ENCODE peak calls at places on chromosomes 4 and X, in eight cellular contexts. I, K, D, U, W, L, Q and H are unnamed samples. For H3K4me1, the result is how much of the 10 kb centered on the place peaks cover.

GRCh38 chr4:175614880-175615279 is 197.2 kb downstream of the GPM6A start:
- DNase-seq in I (no peak), K (no peak), D (no peak), U (no peak), W (no peak), L (peak), Q (no peak), H (no peak)

GRCh38 chrX:43003939-43004338 is 226.0 kb upstream of the PPP1R2C start:
- DNase-seq in I (no peak), K (no peak), D (no peak), U (no peak), W (no peak), L (no peak), Q (no peak), H (no peak)

GRCh38 chr4:100796333-100796732 is 278.5 kb upstream of the EMCN start:
- DNase-seq in I (no peak), K (no peak), D (no peak), U (no peak), W (no peak), L (no peak), Q (no peak), H (no peak)

GRCh38 chrX:132948648-132949260 is 9.7 kb downstream of the HS6ST2 start:
- DNase-seq in I (no peak), K (no peak), D (no peak), U (no peak), W (no peak), L (no peak), Q (no peak), H (no peak)

GRCh38 chrX:117808413-117808812 is 308.2 kb downstream of the KLHL13 start:
- DNase-seq in I (no peak), K (no peak), D (no peak), U (no peak), W (no peak), L (no peak), Q (no peak), H (no peak)

GRCh38 chr4:98626350-98626749 is 32.1 kb downstream of the TSPAN5 start:
- DNase-seq in I (no peak), K (peak), D (no peak), U (no peak), W (peak), L (no peak), Q (no peak), H (no peak)

GRCh38 chr4:118920247-118920646 is 31.6 kb downstream of the SYNPO2 start:
- DNase-seq in I (no peak), K (peak), D (no peak), U (no peak), W (peak), L (no peak), Q (no peak), H (no peak)

GRCh38 chrX:133668225-133668931 is 253.1 kb upstream of the GPC4 start:
- DNase-seq in I (no peak), K (no peak), D (no peak), U (no peak), W (no peak), L (no peak), Q (no peak), H (no peak)

GRCh38 chr4:156362581-156362980 is 408.9 kb upstream of the CTSO start:
- DNase-seq in I (no peak), K (peak), D (no peak), U (no peak), W (no peak), L (no peak), Q (no peak), H (no peak)

GRCh38 chr4:6162885-6163284 is 37.5 kb downstream of the JAKMIP1 start:
- DNase-seq in I (no peak), K (no peak), D (no peak), U (no peak), W (no peak), L (no peak), Q (no peak), H (no peak)

GRCh38 chr4:119647558-119647957 is 19.0 kb upstream of the PDE5A start:
- DNase-seq in I (no peak), K (no peak), D (no peak), U (no peak), W (no peak), L (no peak), Q (no peak), H (no peak)

GRCh38 chr4:144565558-144566195 is 80.3 kb upstream of the HHIP start:
- DNase-seq in I (no peak), K (no peak), D (no peak), U (no peak), W (no peak), L (no peak), Q (no peak), H (no peak)

GRCh38 chrX:39201305-39201990 is 400.2 kb downstream of the MID1IP1 start:
- DNase-seq in I (no peak), K (peak), D (peak), U (no peak), W (no peak), L (no peak), Q (no peak), H (no peak)

GRCh38 chr4:169765845-169766244 is 8.1 kb upstream of the HPF1 start:
- DNase-seq in I (no peak), K (no peak), D (no peak), U (no peak), W (no peak), L (no peak), Q (no peak), H (no peak)

GRCh38 chrX:17519349-17519748 is 144.3 kb downstream of the NHS start:
- DNase-seq in I (peak), K (peak), D (no peak), U (peak), W (peak), L (no peak), Q (no peak), H (no peak)

GRCh38 chr4:119300072-119300387 is 21.9 kb downstream of the FABP2 start:
- DNase-seq in I (peak), K (peak), D (no peak), U (no peak), W (peak), L (peak), Q (no peak), H (no peak)

GRCh38 chr4:53196872-53197759 is 168.7 kb downstream of the SCFD2 start:
- DNase-seq in I (no peak), K (peak), D (no peak), U (no peak), W (no peak), L (no peak), Q (peak), H (no peak)

GRCh38 chr4:148076964-148077363 is 345.1 kb downstream of the ARHGAP10 start:
- DNase-seq in I (no peak), K (no peak), D (no peak), U (no peak), W (no peak), L (no peak), Q (no peak), H (peak)

GRCh38 chr4:81343536-81343935 is 128.2 kb downstream of the RASGEF1B start:
- DNase-seq in I (no peak), K (no peak), D (no peak), U (no peak), W (no peak), L (no peak), Q (no peak), H (no peak)

GRCh38 chrX:145821291-145821897 is 3.8 kb downstream of the SLITRK2 start:
- DNase-seq in I (no peak), K (no peak), D (no peak), U (no peak), W (no peak), L (no peak), Q (no peak), H (no peak)

GRCh38 chr4:143294310-143294709 is 42.4 kb upstream of the GAB1 start:
- DNase-seq in I (peak), K (peak), D (no peak), U (peak), W (peak), L (peak), Q (no peak), H (peak)

GRCh38 chr4:85514783-85515182 is 39.8 kb downstream of the ARHGAP24 start:
- DNase-seq in I (no peak), K (no peak), D (no peak), U (no peak), W (no peak), L (no peak), Q (no peak), H (no peak)

GRCh38 chrX:69307029-69307428 is 141.8 kb upstream of the PJA1 start:
- DNase-seq in I (no peak), K (no peak), D (no peak), U (no peak), W (no peak), L (no peak), Q (no peak), H (no peak)

GRCh38 chr4:172061204-172061603 is 248.0 kb downstream of the GALNTL6 start:
- DNase-seq in I (no peak), K (no peak), D (no peak), U (no peak), W (no peak), L (no peak), Q (no peak), H (no peak)

GRCh38 chr4:164204434-164204833 is 549.5 kb upstream of the SMIM31 start:
- DNase-seq in I (no peak), K (peak), D (no peak), U (no peak), W (no peak), L (no peak), Q (no peak), H (no peak)

GRCh38 chr4:76688737-76689078 is 209.2 kb downstream of the SOWAHB start:
- DNase-seq in I (no peak), K (no peak), D (no peak), U (no peak), W (no peak), L (no peak), Q (peak), H (no peak)

GRCh38 chr4:73740353-73740778 is at the start of gene CXCL8:
- DNase-seq in I (peak), K (peak), D (peak), U (peak), W (peak), L (peak), Q (no peak), H (peak)

GRCh38 chrX:116290359-116290758 is 119.8 kb downstream of the AGTR2 start:
- DNase-seq in I (no peak), K (no peak), D (no peak), U (no peak), W (no peak), L (no peak), Q (no peak), H (no peak)

GRCh38 chr4:105113800-105114199 is 32.9 kb upstream of the TET2 start:
- DNase-seq in I (no peak), K (peak), D (no peak), U (no peak), W (no peak), L (no peak), Q (no peak), H (no peak)

GRCh38 chr4:75087865-75088264 is 154.9 kb downstream of the PARM1 start:
- DNase-seq in I (no peak), K (no peak), D (no peak), U (no peak), W (no peak), L (no peak), Q (peak), H (no peak)

GRCh38 chr4:83013931-83014330 is 3.3 kb upstream of the LIN54 start:
- DNase-seq in I (no peak), K (no peak), D (no peak), U (no peak), W (no peak), L (no peak), Q (no peak), H (no peak)

DNA sequence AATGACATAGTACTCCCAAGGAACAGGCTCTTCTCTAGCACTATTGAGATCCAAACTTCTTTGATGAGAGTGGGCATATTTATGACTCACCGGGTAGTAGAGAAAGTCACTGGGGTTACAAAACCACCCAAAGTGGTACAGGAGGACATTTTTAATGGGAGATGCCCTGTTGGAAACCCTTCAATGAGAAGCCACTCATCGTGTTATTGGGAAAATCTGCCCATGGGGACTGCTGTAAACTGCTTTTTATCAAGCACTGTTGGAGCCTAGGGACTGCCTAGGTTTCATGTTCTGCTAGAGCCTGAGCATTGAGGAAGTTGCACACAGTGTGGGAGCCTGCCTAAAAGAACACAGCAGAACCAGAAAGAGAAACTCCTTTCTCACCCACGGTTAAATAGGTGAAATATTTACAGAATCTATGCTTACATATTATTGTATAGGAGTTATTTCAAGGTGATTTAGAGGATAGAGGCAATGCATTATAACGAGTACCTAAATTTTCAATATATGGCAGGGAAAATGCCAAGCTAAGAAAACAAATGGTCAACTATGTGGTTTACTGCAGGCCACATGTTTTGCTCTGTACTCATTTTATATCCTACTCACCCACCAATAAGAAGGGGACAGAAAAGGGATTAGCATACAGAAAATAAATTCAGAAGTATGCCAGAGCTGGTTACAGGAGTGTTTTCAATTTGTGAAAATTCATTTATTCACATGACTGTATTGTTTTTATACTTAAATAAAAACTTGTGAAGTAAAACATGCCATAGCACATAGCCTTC is 559.1 kb downstream of the FSTL5 start:
- DNase-seq in I (no peak), K (no peak), D (no peak), U (no peak), W (no peak), L (no peak), Q (peak), H (no peak)
- H3K4me1 ChIP-seq in I (under half), K (under half), D (under half), U (under half), W (under half), L (under half), Q (under half), H (under half)

GRCh38 chr4:2808001-2808400 is 15.1 kb downstream of the SH3BP2 start:
- DNase-seq in I (no peak), K (no peak), D (no peak), U (no peak), W (no peak), L (no peak), Q (no peak), H (no peak)

GRCh38 chr4:2804973-2805501 is 12.2 kb downstream of the SH3BP2 start:
- DNase-seq in I (peak), K (no peak), D (no peak), U (no peak), W (no peak), L (no peak), Q (no peak), H (no peak)

GRCh38 chr4:2805712-2806391 is 13.0 kb downstream of the SH3BP2 start:
- DNase-seq in I (peak), K (peak), D (no peak), U (peak), W (peak), L (peak), Q (no peak), H (peak)

GRCh38 chr4:2807571-2807970 is 14.7 kb downstream of the SH3BP2 start:
- DNase-seq in I (peak), K (no peak), D (no peak), U (no peak), W (no peak), L (no peak), Q (no peak), H (no peak)

GRCh38 chr4:2806392-2807355 is 13.8 kb downstream of the SH3BP2 start:
- DNase-seq in I (peak), K (peak), D (no peak), U (peak), W (peak), L (peak), Q (no peak), H (peak)
- H3K4me1 ChIP-seq in I (half or more), K (under half), D (under half), U (under half), W (under half), L (half or more), Q (under half), H (under half)

DNA sequence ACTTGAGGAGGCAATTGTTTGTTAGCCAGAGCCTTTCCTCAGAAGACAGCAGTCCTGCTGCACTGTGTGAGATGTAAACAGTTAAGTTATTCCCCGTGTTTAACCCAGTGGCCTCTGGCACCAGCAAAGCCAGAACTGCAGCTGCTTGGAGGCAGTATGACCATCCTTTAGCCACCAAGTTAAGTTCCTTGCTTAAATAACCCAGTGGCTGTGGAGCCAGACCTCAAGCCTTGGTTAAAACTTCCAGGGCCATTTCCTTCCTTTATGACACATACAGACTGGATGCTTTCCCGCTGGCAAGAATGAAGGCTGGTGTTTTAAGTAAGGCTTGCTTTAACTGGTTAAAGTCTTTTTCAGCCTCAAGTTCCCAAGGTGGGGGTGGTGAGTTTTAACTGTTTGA is 379.8 kb downstream of the DCAF12L2 start:
- DNase-seq in I (no peak), K (no peak), D (no peak), U (no peak), W (no peak), L (no peak), Q (no peak), H (no peak)
- H3K4me1 ChIP-seq in I (under half), K (under half), D (under half), U (under half), W (under half), L (under half), Q (under half), H (under half)

DNA sequence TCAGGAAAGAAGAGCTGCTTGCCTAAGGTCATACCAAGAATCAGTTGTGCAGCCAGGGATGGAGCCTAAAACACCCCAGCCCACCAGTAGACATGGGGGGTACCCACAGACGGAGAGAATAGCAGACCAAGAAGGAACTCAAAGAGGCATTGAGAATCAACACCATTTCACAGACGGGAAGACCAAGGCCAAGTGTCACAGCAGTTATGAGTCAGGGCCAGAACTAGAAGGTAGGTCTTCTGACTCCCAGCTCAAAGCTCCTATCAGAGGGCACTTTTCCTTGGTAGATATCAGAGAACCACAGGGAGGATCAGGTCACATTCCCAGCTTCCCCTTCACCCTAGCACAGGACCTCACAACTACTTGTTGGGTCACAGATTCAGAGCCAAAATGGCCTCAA is 14.5 kb downstream of the OTUD5 start:
- DNase-seq in I (no peak), K (no peak), D (no peak), U (no peak), W (no peak), L (no peak), Q (no peak), H (no peak)
- H3K4me1 ChIP-seq in I (under half), K (under half), D (under half), U (under half), W (under half), L (under half), Q (half or more), H (under half)

DNA sequence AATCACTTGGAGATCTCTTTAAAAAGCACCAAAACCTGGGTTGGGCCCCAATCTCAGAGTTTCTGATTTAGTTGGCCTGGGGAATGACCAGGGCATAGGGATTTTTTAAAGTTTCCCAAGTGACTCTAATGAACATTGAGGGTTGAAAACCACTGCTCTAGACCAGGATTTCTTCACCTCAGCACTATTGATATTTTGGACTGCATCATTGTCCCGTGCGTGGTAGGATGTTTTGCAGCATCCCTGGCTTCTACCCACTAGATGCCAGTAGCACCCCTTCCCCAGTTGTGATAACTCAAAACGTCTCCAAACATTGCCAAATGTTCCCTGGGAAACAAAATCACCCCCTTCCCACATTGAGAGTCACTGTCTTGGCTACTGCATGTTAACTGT is 61.8 kb downstream of the ATXN3L start:
- DNase-seq in I (no peak), K (no peak), D (no peak), U (no peak), W (no peak), L (no peak), Q (no peak), H (no peak)
- H3K4me1 ChIP-seq in I (under half), K (under half), D (under half), U (under half), W (under half), L (under half), Q (under half), H (under half)

DNA sequence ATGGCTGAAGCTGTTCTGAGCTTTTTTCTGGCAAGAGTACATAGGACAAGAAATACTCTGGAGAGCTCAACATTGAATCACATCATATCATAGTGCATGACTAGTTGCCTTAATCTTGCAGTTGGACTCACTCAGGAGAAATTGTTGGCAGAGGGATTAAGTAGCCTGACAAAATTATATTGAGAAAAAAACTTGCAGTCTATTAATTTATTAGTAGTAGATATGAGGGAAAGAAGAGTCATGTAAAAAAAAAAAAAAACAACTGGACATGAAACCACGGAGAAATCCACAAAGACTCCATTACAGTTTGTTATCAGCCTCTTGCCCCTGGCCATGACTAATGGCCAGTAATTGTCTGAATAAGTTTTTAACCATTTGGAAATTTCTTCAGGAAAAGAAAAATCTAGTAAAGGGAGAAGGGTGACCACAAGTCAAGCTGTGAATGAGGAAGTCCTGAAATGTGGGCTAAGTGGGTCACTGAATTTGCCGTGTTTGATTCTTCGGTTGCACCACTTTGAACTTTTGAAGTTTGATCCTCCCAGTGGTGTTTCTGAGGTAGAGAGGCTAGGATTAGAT is 45.6 kb downstream of the FHL1 start:
- DNase-seq in I (no peak), K (peak), D (no peak), U (no peak), W (no peak), L (no peak), Q (no peak), H (no peak)
- H3K4me1 ChIP-seq in I (half or more), K (under half), D (under half), U (under half), W (under half), L (under half), Q (under half), H (under half)

GRCh38 chr4:3300198-3300671 is 7.4 kb downstream of the RGS12 start:
- DNase-seq in I (no peak), K (no peak), D (no peak), U (no peak), W (no peak), L (no peak), Q (no peak), H (no peak)
- H3K4me1 ChIP-seq in I (under half), K (half or more), D (under half), U (under half), W (under half), L (under half), Q (under half), H (under half)

GRCh38 chrX:19867411-19867732 is 20.0 kb downstream of the SH3KBP1 start:
- DNase-seq in I (no peak), K (peak), D (no peak), U (no peak), W (peak), L (no peak), Q (no peak), H (no peak)
- H3K4me1 ChIP-seq in I (under half), K (under half), D (half or more), U (under half), W (under half), L (under half), Q (half or more), H (under half)